ENCODE peak calls at places on chromosomes 12 and 14, in six cellular contexts. U, N, X, G, H and W are unnamed samples.

GRCh38 chr14:58832010-58832409 is 194.2 kb downstream of the DACT1 start:
- DNase-seq in G (no peak), N (no peak), U (no peak), X (no peak), H (no peak), W (no peak)

GRCh38 chr14:33515441-33515840 is 435.4 kb downstream of the EGLN3 start:
- DNase-seq in N (no peak), G (no peak), X (no peak), H (no peak), U (no peak), W (no peak)

GRCh38 chr12:109753054-109753401 is 39.4 kb downstream of the FAM222A start:
- DNase-seq in X (no peak), N (peak), U (no peak), H (no peak), G (peak), W (no peak)

GRCh38 chr12:92739099-92739498 is 36.3 kb downstream of the PLEKHG7 start:
- DNase-seq in H (no peak), N (peak), G (no peak), X (no peak), U (no peak), W (peak)

GRCh38 chr12:10361084-10361483 is 28.8 kb downstream of the KLRK1 start:
- DNase-seq in U (no peak), N (peak), H (no peak), X (no peak), G (no peak), W (no peak)

GRCh38 chr12:56932867-56933266 is 1.3 kb downstream of the SDR9C7 start:
- DNase-seq in U (no peak), G (no peak), X (no peak), N (no peak), H (no peak), W (no peak)

GRCh38 chr14:78985668-78986073 is 815.5 kb downstream of the NRXN3 start:
- DNase-seq in G (no peak), H (no peak), U (no peak), N (peak), X (no peak), W (peak)

GRCh38 chr12:129080821-129081220 is 227.5 kb downstream of the GLT1D1 start:
- DNase-seq in X (no peak), G (no peak), N (peak), H (no peak), U (no peak), W (no peak)

GRCh38 chr12:5213990-5214389 is 170.3 kb downstream of the KCNA5 start:
- DNase-seq in N (no peak), U (no peak), G (no peak), H (no peak), X (no peak), W (no peak)

GRCh38 chr12:132491761-132492378 is 1.9 kb downstream of the FBRSL1 start:
- DNase-seq in U (no peak), H (no peak), N (no peak), G (no peak), X (no peak), W (no peak)

GRCh38 chr12:11832100-11832499 is 182.6 kb downstream of the ETV6 start:
- DNase-seq in H (no peak), N (no peak), G (no peak), X (no peak), U (no peak), W (no peak)

GRCh38 chr14:104805326-104805678 is 4.4 kb downstream of the ZBTB42 start:
- DNase-seq in N (no peak), G (no peak), X (no peak), U (no peak), H (no peak), W (no peak)

GRCh38 chr12:116784238-116784612 is 46.1 kb downstream of the RNFT2 start:
- DNase-seq in N (peak), U (no peak), H (no peak), G (no peak), X (no peak), W (no peak)

GRCh38 chr12:124632510-124632909 is 65.1 kb upstream of the NCOR2 start:
- DNase-seq in N (peak), H (no peak), X (no peak), U (no peak), G (no peak), W (peak)

GRCh38 chr14:71322660-71323250 is 415.5 kb downstream of the PCNX1 start:
- DNase-seq in X (no peak), N (no peak), H (no peak), G (no peak), U (peak), W (peak)

GRCh38 chr12:68871899-68872298 is 61.1 kb downstream of the CPM start:
- DNase-seq in U (peak), G (no peak), N (peak), H (no peak), X (no peak), W (peak)

GRCh38 chr12:104635944-104636343 is 179.2 kb downstream of the CHST11 start:
- DNase-seq in X (no peak), H (no peak), G (no peak), N (no peak), U (no peak), W (no peak)

GRCh38 chr12:45762185-45763110 is 32.9 kb downstream of the ARID2 start:
- DNase-seq in X (no peak), N (peak), G (no peak), H (no peak), U (peak), W (no peak)

GRCh38 chr12:120835657-120836056 is 68.5 kb downstream of the SPPL3 start:
- DNase-seq in X (no peak), U (no peak), H (no peak), G (no peak), N (no peak), W (no peak)

GRCh38 chr14:75927564-75928087 is 54.2 kb downstream of the TGFB3 start:
- DNase-seq in X (no peak), N (no peak), U (no peak), G (no peak), H (no peak), W (no peak)

GRCh38 chr14:75928587-75929230 is 53.1 kb downstream of the TGFB3 start:
- DNase-seq in H (no peak), U (no peak), G (no peak), X (no peak), N (no peak), W (no peak)

GRCh38 chr14:75926431-75926830 is 55.4 kb downstream of the TGFB3 start:
- DNase-seq in N (no peak), U (no peak), X (no peak), G (no peak), H (no peak), W (no peak)
- TF ChIP-seq CTCF in N (peak), U (no peak), X (no peak), G (peak), H (no peak), W (no peak)

DNA sequence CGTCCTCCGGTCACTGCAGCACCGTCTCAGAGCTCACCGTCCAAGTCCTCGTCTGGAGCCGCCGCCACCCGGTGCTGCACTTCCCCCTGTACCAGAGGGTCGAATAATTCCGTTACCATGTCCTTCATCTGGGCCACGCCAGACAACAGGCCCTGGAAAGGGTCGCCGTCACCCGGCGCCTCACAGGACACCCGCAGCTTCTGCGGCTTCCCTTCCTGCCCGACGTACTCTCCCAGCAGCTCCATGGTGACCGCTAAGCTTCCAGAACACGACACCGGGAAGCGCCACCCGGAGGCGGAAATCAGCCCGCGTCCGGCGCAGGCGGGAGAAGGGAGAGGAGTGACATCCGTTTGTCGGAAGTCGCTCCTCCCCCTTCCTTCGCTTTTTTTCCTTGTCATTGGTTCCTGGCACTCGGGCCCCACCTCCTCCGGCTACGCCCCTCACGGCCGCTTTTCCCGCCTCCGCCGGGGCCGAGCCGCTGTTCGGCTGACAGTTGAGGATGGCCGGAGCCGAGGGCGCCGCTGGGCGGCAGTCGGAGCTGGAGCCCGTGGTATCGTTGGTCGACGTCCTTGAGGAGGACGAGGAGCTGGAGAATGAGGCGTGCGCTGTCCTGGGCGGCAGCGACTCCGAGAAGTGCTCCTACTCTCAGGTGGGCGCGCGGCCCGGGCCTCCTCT is at the start of the genes GON7 and UBR7:
- DNase-seq in X (peak), N (peak), H (peak), U (peak), G (peak), W (peak)
- TF ChIP-seq CTCF in X (no peak), N (no peak), H (no peak), U (peak), G (peak), W (peak)

GRCh38 chr14:51743588-51744000 is 91.9 kb downstream of the FRMD6 start:
- DNase-seq in N (no peak), U (no peak), X (no peak), G (no peak), H (no peak), W (no peak)

GRCh38 chr14:51744372-51745150 is 92.9 kb downstream of the FRMD6 start:
- DNase-seq in X (no peak), G (no peak), H (no peak), U (no peak), N (no peak), W (no peak)

GRCh38 chr14:51733147-51733546 is 81.4 kb downstream of the FRMD6 start:
- DNase-seq in H (no peak), N (no peak), U (no peak), G (no peak), X (no peak), W (no peak)

GRCh38 chr14:51735851-51736250 is 84.1 kb downstream of the FRMD6 start:
- DNase-seq in H (no peak), X (no peak), G (no peak), U (no peak), N (no peak), W (no peak)

DNA sequence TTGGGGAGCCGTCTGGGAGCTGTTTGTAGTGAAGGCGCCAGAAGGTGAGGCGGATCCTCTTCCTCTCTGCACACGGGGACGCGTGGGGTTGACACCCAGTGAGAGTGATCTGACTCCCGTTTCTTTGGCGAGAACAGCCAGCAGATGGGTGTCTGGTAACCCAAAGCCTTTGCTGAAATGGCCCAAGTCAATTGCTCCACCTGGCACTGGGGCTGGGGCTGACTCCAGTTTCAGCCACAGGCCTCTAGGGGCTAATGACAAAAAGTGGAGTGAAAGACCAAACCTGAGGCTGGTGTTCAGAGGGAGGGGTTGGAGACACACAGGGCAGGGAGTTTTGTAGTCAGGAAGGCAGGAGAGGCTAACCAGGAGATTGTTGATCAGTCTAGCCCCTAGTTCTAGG is 87.0 kb downstream of the FRMD6 start:
- DNase-seq in X (no peak), N (peak), G (no peak), U (peak), H (no peak), W (peak)
- TF ChIP-seq CTCF in X (no peak), N (peak), G (no peak), U (no peak), H (no peak), W (peak)

GRCh38 chr12:112823582-112824149 is 32.1 kb downstream of the RPH3A start:
- DNase-seq in U (no peak), G (no peak), N (no peak), X (no peak), H (no peak), W (no peak)
- TF ChIP-seq CTCF in U (no peak), G (peak), N (peak), X (no peak), H (peak), W (no peak)

GRCh38 chr12:26197832-26198231 is 2.5 kb downstream of the SSPN start:
- DNase-seq in X (no peak), G (no peak), N (no peak), U (no peak), H (no peak), W (no peak)
- TF ChIP-seq CTCF in X (no peak), G (no peak), N (no peak), U (no peak), H (no peak), W (no peak)

DNA sequence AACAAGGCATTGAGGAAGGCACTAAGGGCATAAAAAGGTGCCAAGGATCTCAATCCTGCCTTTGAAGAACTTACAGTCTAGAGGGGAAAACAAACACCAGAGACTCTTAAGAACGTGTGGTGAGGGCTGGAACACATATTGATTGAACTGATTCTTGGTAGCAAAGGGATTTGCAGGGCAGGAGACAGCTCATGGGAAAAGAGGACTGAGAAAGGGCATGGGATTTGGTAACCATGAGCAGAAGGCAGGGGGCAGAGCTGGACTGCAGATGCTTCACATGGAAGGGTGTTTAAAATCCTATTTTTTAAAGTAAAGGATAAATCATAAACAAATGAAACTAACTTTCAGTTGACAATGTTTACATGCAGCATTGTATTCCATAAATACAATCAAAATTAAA is 203.1 kb downstream of the ITPR2 start:
- DNase-seq in H (no peak), U (no peak), N (no peak), G (no peak), X (no peak), W (peak)
- TF ChIP-seq CTCF in H (no peak), U (no peak), N (peak), G (peak), X (no peak), W (peak)

GRCh38 chr14:96256420-96256819 is 410 bp downstream of the BDKRB1 start:
- DNase-seq in X (no peak), U (no peak), G (no peak), N (no peak), H (no peak), W (no peak)
- TF ChIP-seq CTCF in X (no peak), U (no peak), G (no peak), N (no peak), H (no peak), W (no peak)

GRCh38 chr14:75884198-75884611 is 97.6 kb downstream of the TGFB3 start:
- DNase-seq in G (no peak), H (no peak), X (no peak), N (peak), U (no peak), W (peak)
- TF ChIP-seq CTCF in G (peak), H (no peak), X (no peak), N (peak), U (no peak), W (peak)

DNA sequence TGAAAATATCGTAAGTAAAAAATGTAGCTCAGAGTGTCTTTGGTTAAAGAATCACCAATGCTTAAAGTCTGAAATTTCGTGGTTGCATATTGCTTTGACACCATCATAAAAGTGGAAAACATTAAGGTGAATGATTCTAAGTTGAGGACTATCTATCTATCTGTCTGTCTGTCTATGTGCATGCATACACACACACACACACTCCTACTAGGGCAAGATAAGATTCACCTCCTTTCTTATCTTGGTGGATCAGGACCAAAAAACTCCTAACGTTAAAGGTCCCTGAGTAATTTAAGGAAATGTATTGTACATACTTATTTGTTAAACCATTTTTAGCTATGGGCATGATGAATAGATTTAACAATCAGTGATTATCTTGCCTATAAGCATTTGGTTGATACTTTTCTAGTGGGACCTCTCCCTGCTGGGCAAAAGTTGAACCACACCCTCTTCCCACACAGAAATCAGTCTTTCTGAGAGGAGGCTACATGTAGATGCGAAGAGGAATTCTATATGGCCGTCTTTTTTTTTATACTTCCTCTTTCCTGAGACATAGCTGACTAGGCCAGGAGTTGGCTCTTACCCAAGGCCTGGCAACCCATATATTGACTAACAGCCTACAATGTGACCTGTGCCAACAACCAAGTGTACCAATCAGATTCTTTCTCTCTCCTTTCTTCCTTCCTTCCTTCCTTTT is 19.3 kb upstream of the LLPH start:
- DNase-seq in X (no peak), U (no peak), N (peak), H (no peak), G (no peak), W (no peak)
- TF ChIP-seq CTCF in X (no peak), U (no peak), N (peak), H (no peak), G (peak), W (peak)